ENCODE peak calls at places on chromosomes 1 and 21, in eight cellular contexts. P, L, Q, K, G, E, U and H are unnamed samples. For H3K4me1, the result is how much of the 10 kb centered on the place peaks cover.

GRCh38 chr1:216310776-216311175 is 112.5 kb downstream of the USH2A start:
- DNase-seq in P (no peak), L (no peak), Q (no peak), K (no peak), G (peak), E (no peak), U (no peak), H (no peak)

GRCh38 chr21:45979141-45979631 is 2.4 kb upstream of the COL6A1 start:
- DNase-seq in P (no peak), L (no peak), Q (no peak), K (peak), G (no peak), E (no peak), U (no peak), H (no peak)

GRCh38 chr1:162357681-162358266 is 18.9 kb downstream of the SPATA46 start:
- DNase-seq in P (no peak), L (no peak), Q (no peak), K (no peak), G (peak), E (peak), U (no peak), H (no peak)

GRCh38 chr1:76939107-76939816 is 72.0 kb downstream of the ST6GALNAC5 start:
- DNase-seq in P (no peak), L (no peak), Q (no peak), K (no peak), G (peak), E (no peak), U (no peak), H (no peak)

GRCh38 chr1:154386643-154387352 is 18.3 kb upstream of the IL6R start:
- DNase-seq in P (no peak), L (peak), Q (no peak), K (peak), G (peak), E (no peak), U (no peak), H (peak)

GRCh38 chr1:21904725-21905520 is 32.2 kb downstream of the HSPG2 start:
- DNase-seq in P (peak), L (no peak), Q (peak), K (no peak), G (peak), E (no peak), U (no peak), H (no peak)

GRCh38 chr1:234515821-234516241 is 36.9 kb upstream of the TARBP1 start:
- DNase-seq in P (no peak), L (no peak), Q (no peak), K (no peak), G (peak), E (no peak), U (no peak), H (no peak)

GRCh38 chr21:39094087-39094785 is 89.0 kb downstream of the PSMG1 start:
- DNase-seq in P (no peak), L (no peak), Q (no peak), K (no peak), G (no peak), E (no peak), U (no peak), H (no peak)

GRCh38 chr1:90706437-90707362 is 10.4 kb downstream of the BARHL2 start:
- DNase-seq in P (no peak), L (no peak), Q (no peak), K (peak), G (peak), E (no peak), U (no peak), H (no peak)

GRCh38 chr1:60035925-60036324 is 37.6 kb downstream of the C1orf87 start:
- DNase-seq in P (no peak), L (no peak), Q (no peak), K (no peak), G (peak), E (no peak), U (no peak), H (no peak)

GRCh38 chr1:155514582-155515187 is 47.9 kb downstream of the ASH1L start:
- DNase-seq in P (no peak), L (no peak), Q (no peak), K (no peak), G (peak), E (no peak), U (no peak), H (peak)

GRCh38 chr1:27887215-27888035 is 15.1 kb downstream of the THEMIS2 start:
- DNase-seq in P (no peak), L (peak), Q (no peak), K (peak), G (no peak), E (no peak), U (peak), H (no peak)

GRCh38 chr1:72037745-72038343 is 244.5 kb downstream of the NEGR1 start:
- DNase-seq in P (no peak), L (no peak), Q (peak), K (no peak), G (peak), E (no peak), U (no peak), H (no peak)

GRCh38 chr1:200075522-200075921 is 48.0 kb downstream of the NR5A2 start:
- DNase-seq in P (no peak), L (no peak), Q (no peak), K (no peak), G (peak), E (no peak), U (no peak), H (no peak)
- H3K4me3 ChIP-seq in P (no peak), L (no peak), Q (no peak), K (no peak), G (no peak), E (peak), U (no peak), H (no peak)

GRCh38 chr21:42381347-42381984 is 14.4 kb downstream of the TMPRSS3 start:
- DNase-seq in P (no peak), L (peak), Q (peak), K (peak), G (peak), E (peak), U (no peak), H (no peak)

GRCh38 chr21:42384999-42385398 is 10.9 kb downstream of the TMPRSS3 start:
- DNase-seq in P (no peak), L (no peak), Q (no peak), K (no peak), G (no peak), E (no peak), U (no peak), H (no peak)

GRCh38 chr21:42383331-42383730 is 12.5 kb downstream of the TMPRSS3 start:
- DNase-seq in P (no peak), L (no peak), Q (no peak), K (peak), G (no peak), E (no peak), U (no peak), H (no peak)

GRCh38 chr21:42384184-42384583 is 11.7 kb downstream of the TMPRSS3 start:
- DNase-seq in P (no peak), L (no peak), Q (no peak), K (peak), G (no peak), E (no peak), U (no peak), H (no peak)

GRCh38 chr21:42382915-42383314 is 12.9 kb downstream of the TMPRSS3 start:
- DNase-seq in P (no peak), L (no peak), Q (no peak), K (no peak), G (no peak), E (no peak), U (no peak), H (no peak)
- H3K4me1 ChIP-seq in P (under half), L (under half), Q (under half), K (under half), G (under half), E (under half), U (under half), H (under half)

DNA sequence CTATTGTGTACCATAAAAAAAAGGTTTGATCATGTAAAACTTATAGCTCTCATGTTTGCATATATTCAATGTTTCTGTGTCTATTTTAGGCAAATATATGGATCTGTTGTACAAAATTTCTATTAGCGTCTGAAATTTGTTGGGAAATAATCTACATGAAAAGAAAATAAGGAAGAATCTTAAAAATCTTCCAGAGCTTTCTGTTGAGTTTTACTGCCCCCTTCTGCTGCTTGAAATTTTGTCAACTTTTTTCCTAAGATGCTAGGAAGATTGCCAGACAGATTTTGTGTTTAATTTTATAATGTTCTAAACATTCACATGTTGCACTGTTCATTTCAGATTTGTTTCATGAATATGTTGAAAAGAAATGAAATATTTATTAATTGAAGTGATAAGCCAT is 2.5 kb upstream of the PTGS2 start:
- DNase-seq in P (no peak), L (no peak), Q (no peak), K (no peak), G (peak), E (no peak), U (no peak), H (no peak)
- H3K27ac ChIP-seq in P (no peak), L (no peak), Q (no peak), K (no peak), G (no peak), E (peak), U (no peak), H (no peak)

GRCh38 chr1:2643414-2644077 is 10.7 kb upstream of the MMEL1 start:
- DNase-seq in P (no peak), L (no peak), Q (no peak), K (peak), G (no peak), E (no peak), U (no peak), H (no peak)

GRCh38 chr1:2642131-2642559 is 9.3 kb upstream of the MMEL1 start:
- DNase-seq in P (no peak), L (no peak), Q (no peak), K (no peak), G (no peak), E (no peak), U (no peak), H (peak)

GRCh38 chr1:2644171-2644570 is 11.4 kb upstream of the MMEL1 start:
- DNase-seq in P (no peak), L (peak), Q (no peak), K (peak), G (no peak), E (no peak), U (no peak), H (no peak)

GRCh38 chr1:2641381-2642130 is 8.7 kb upstream of the MMEL1 start:
- DNase-seq in P (no peak), L (no peak), Q (no peak), K (peak), G (no peak), E (no peak), U (no peak), H (no peak)

DNA sequence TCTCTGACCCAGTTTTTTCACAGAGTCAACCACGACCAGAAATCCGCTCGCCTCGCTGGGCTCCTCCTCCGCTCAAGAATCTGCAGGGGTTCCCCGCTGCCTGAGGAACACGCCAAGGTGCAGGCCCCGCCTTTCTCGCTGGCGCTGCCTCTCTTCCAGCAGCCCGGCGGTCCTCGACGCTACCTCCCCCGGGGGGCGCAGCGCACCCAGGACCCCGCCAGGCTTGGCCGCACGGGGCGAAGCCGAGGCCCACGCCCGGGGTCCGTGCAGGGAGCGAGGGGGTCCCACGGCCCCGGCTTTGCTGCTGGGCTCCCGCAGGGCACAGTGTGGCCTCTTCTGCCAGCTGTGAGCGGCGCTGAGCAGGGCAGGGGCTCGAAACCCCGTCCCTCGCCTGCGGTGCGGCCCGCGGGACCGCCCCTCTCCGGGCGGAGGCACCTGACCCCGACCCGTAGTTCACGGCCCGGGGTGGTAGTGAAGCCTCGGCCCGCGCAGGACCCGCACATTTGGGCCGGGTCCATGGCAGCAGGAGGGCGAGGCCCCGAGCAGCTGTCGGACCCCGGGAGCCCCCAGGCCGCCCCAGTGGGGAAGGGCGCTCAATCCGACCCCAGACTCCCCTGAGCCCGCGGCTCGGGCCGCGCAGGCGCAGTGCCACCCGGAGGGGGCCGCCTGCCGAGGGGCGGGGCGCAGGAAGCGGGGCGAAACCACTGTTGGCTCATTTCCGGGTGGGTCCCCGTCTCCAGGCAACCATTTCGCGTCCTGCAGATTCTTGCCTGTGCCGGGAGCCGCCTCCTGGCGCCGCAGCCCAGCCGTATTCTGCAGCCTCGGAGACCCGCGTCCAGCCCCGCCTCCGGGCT is 10.0 kb upstream of the MMEL1 start:
- DNase-seq in P (no peak), L (peak), Q (peak), K (peak), G (peak), E (peak), U (peak), H (peak)
- H3K4me3 ChIP-seq in P (peak), L (peak), Q (peak), K (peak), G (no peak), E (peak), U (peak), H (peak)

GRCh38 chr1:197197430-197197997 is 51.0 kb upstream of the ASPM start:
- DNase-seq in P (no peak), L (no peak), Q (no peak), K (no peak), G (no peak), E (no peak), U (no peak), H (no peak)

GRCh38 chr1:197199923-197200467 is 53.5 kb upstream of the ASPM start:
- DNase-seq in P (no peak), L (no peak), Q (no peak), K (no peak), G (peak), E (no peak), U (no peak), H (no peak)

GRCh38 chr1:197198333-197198732 is 51.9 kb upstream of the ASPM start:
- DNase-seq in P (no peak), L (no peak), Q (no peak), K (no peak), G (no peak), E (no peak), U (no peak), H (no peak)

GRCh38 chr1:197198911-197199310 is 52.4 kb upstream of the ASPM start:
- DNase-seq in P (no peak), L (no peak), Q (no peak), K (no peak), G (no peak), E (no peak), U (no peak), H (no peak)

DNA sequence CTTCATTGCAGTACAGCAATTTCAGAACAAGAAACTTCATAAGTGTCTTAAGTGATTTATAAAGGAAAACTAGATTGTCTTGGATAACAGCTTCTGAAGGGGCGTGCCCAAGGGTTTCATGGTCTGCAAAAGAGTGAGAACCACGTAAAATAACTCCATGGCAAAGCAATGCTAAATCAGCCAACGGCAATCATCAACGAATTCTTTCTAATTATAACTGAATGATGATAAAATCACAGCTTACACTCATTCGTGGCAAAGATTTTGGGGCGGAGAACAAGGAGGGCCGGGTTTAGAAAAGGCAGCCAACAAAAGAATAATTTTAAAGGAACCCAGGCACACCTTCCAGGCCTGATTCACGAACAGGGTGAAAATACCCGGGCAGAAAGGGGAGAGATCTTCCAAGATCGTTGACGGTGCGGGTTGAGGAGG is 54.0 kb upstream of the ASPM start:
- DNase-seq in P (no peak), L (no peak), Q (no peak), K (no peak), G (peak), E (no peak), U (no peak), H (no peak)
- H3K4me1 ChIP-seq in P (under half), L (under half), Q (under half), K (half or more), G (under half), E (under half), U (under half), H (under half)

DNA sequence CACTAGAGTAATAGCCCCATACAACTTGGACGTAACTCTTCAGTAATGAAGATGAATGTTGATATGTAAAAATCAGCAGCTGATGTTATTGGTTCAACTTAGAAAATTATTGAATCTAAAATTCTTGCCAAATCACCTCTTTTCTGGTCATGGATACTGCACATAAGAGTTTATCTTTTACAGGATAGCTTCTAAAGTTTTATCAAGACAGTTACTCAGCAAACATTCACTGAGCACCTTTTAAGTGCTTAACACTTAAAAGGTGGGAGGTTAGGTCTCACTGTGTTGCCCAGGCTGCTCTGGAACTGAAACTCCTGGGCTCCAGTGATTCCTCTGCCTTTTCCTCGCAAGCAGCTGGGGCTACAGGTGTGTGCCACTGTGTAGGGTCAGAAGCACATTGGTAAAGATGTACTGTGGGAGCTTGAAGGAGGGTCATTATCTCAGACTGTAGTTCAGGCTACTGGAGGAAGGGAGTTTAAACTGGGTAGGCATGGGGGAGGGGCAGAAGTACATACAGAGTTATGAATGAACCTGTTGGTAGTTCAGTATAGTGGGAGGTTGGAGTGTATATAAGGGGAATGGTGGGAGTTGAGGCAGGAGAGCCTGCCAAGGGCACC is 2.0 kb downstream of the MPZL1 start:
- DNase-seq in P (no peak), L (no peak), Q (no peak), K (no peak), G (no peak), E (no peak), U (no peak), H (no peak)
- H3K27ac ChIP-seq in P (no peak), L (no peak), Q (no peak), K (no peak), G (no peak), E (no peak), U (peak), H (no peak)

GRCh38 chr1:26541431-26541815 is 11.9 kb downstream of the RPS6KA1 start:
- DNase-seq in P (no peak), L (no peak), Q (no peak), K (no peak), G (no peak), E (no peak), U (no peak), H (no peak)

GRCh38 chr1:26542781-26543443 is 13.4 kb downstream of the RPS6KA1 start:
- DNase-seq in P (no peak), L (no peak), Q (no peak), K (peak), G (no peak), E (no peak), U (no peak), H (no peak)

GRCh38 chr1:26541816-26542711 is 12.5 kb downstream of the RPS6KA1 start:
- DNase-seq in P (peak), L (peak), Q (no peak), K (peak), G (peak), E (peak), U (peak), H (peak)

GRCh38 chr1:26544156-26544555 is 14.6 kb downstream of the RPS6KA1 start:
- DNase-seq in P (no peak), L (no peak), Q (no peak), K (no peak), G (no peak), E (no peak), U (no peak), H (no peak)

DNA sequence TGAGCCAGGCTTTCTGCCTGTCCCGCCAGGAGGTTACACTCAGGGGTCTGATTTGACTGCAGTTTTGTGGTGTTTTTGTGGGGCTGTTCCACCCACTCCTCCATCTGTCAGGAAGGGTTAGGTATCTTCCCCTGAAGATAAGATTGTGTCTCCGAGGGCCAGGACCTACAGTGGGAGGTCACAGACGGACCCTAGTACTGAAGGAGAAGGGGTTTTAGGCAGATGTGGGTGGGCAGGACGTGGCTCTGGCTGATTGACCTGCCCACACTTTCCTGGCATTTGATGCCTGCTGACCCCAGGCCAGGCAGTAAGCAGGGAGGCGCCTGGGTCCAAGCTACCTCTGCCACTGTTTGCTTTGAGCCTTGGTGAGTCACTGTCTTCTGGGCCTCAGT is 13.9 kb downstream of the RPS6KA1 start:
- DNase-seq in P (no peak), L (no peak), Q (no peak), K (no peak), G (no peak), E (no peak), U (no peak), H (no peak)
- H3K4me3 ChIP-seq in P (peak), L (no peak), Q (no peak), K (peak), G (no peak), E (no peak), U (peak), H (no peak)

GRCh38 chr1:54570161-54570560 is 22.1 kb downstream of the ACOT11 start:
- DNase-seq in P (no peak), L (no peak), Q (no peak), K (peak), G (no peak), E (no peak), U (no peak), H (no peak)

GRCh38 chr1:54571326-54571725 is 23.3 kb downstream of the ACOT11 start:
- DNase-seq in P (no peak), L (no peak), Q (no peak), K (peak), G (peak), E (no peak), U (no peak), H (no peak)

GRCh38 chr1:54571803-54572202 is 23.8 kb downstream of the ACOT11 start:
- DNase-seq in P (no peak), L (no peak), Q (no peak), K (peak), G (peak), E (no peak), U (no peak), H (no peak)

GRCh38 chr1:54567961-54568360 is 19.9 kb downstream of the ACOT11 start:
- DNase-seq in P (no peak), L (no peak), Q (no peak), K (no peak), G (peak), E (no peak), U (no peak), H (no peak)

DNA sequence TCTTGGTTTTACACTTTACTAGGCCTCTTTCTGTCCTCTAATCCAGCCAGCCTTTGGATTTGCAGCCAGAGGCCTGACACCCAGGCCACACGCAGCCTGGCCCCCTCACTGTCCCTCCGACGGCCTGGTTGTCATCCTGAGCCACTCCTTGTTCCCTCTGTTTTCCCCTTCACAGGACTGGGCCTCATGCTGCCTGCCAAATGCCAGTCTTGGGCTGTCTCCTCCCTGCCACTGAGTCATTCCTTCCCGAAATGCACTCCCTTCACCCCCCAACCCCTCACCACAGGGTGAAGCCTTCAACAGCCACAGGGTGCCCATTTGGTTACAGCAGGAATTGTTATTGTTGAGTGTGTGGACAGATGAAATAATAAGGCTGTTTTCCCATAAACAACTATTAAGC is 21.3 kb downstream of the ACOT11 start:
- DNase-seq in P (no peak), L (no peak), Q (no peak), K (peak), G (peak), E (no peak), U (no peak), H (no peak)
- H3K4me1 ChIP-seq in P (under half), L (under half), Q (under half), K (under half), G (under half), E (under half), U (under half), H (under half)